ENCODE peak calls at places on chromosomes 16 and 17, in nine cellular contexts. F is ovary, T is WTC11, D is AG04450, O is GM13976, M is fibroblast of lung, R is A549, H is IMR-90, Q is fibroblast of pulmonary artery. B is an unnamed sample.

GRCh38 chr17:6753565-6753964 is 2.3 kb upstream of the XAF1 start:
- DNase-seq in H (no peak), T (no peak), R (no peak), O (no peak), Q (peak; percentile 17), F (no peak), M (no peak), D (no peak), B (no peak)

GRCh38 chr17:82866521-82867214 is 26.8 kb upstream of the ZNF750 start:
- DNase-seq in O (no peak), D (peak; percentile 76), M (peak; percentile 83), H (peak; percentile 94), R (no peak), T (no peak), Q (peak; percentile 79), F (no peak), B (peak; percentile 72)

GRCh38 chr16:4646773-4647660 is 22.4 kb downstream of the MGRN1 start:
- DNase-seq in R (no peak), F (no peak), Q (no peak), O (no peak), M (no peak), T (no peak), D (no peak), H (no peak), B (no peak)

GRCh38 chr16:4203748-4204147 is 38.1 kb downstream of the SRL start:
- DNase-seq in O (no peak), F (no peak), D (no peak), M (no peak), Q (no peak), T (no peak), H (no peak), R (no peak), B (no peak)

GRCh38 chr16:4290236-4290830 is 17.5 kb upstream of the TFAP4 start:
- DNase-seq in R (peak; percentile 95), Q (peak; percentile 85), T (no peak), D (no peak), M (peak; percentile 70), O (peak; percentile 12), F (no peak), H (peak; percentile 66), B (no peak)

GRCh38 chr16:84840687-84841627 is 21.2 kb downstream of the CRISPLD2 start:
- DNase-seq in Q (no peak), M (no peak), T (no peak), R (no peak), F (no peak), H (no peak), D (no peak), O (no peak), B (no peak)

GRCh38 chr17:42922335-42922734 is 21.7 kb downstream of the G6PC1 start:
- DNase-seq in R (no peak), D (no peak), F (no peak), Q (peak; percentile 8), M (no peak), T (no peak), O (no peak), H (no peak), B (no peak)

GRCh38 chr16:8912793-8913192 is 30.6 kb downstream of the LITAFD start:
- DNase-seq in R (no peak), F (no peak), H (no peak), Q (no peak), M (no peak), D (no peak), O (no peak), T (no peak), B (no peak)

GRCh38 chr17:73188011-73188410 is 4.8 kb upstream of the COG1 start:
- DNase-seq in R (no peak), M (no peak), O (no peak), F (no peak), T (no peak), D (no peak), H (no peak), Q (no peak), B (no peak)

GRCh38 chr16:9441021-9441420 is 349.6 kb downstream of the HAPSTR1 start:
- DNase-seq in M (no peak), F (no peak), R (no peak), D (no peak), T (no peak), H (no peak), O (no peak), Q (no peak), B (no peak)

GRCh38 chr17:49646391-49647255 is 31.3 kb downstream of the SPOP start:
- DNase-seq in D (peak; percentile 29), T (no peak), H (peak; percentile 77), M (peak; percentile 59), F (no peak), Q (peak; percentile 62), O (peak; percentile 46), R (peak; percentile 27), B (no peak)

GRCh38 chr16:1639282-1639681 is 27.1 kb downstream of the CRAMP1 start:
- DNase-seq in H (no peak), F (no peak), R (no peak), Q (no peak), D (no peak), M (no peak), T (no peak), O (no peak), B (no peak)

GRCh38 chr17:69141802-69142472 is at the start of gene ABCA6:
- DNase-seq in D (no peak), F (no peak), T (no peak), O (no peak), Q (peak; percentile 93), M (peak; percentile 85), R (no peak), H (no peak), B (no peak)

GRCh38 chr16:25051446-25052160 is 36.4 kb upstream of the ARHGAP17 start:
- DNase-seq in H (peak; percentile 84), T (no peak), M (peak; percentile 65), O (no peak), D (no peak), Q (peak; percentile 85), R (peak; percentile 25), F (no peak), B (no peak)

GRCh38 chr17:49523706-49524472 is 28.8 kb downstream of the NGFR start:
- DNase-seq in O (no peak), R (no peak), M (no peak), H (no peak), D (no peak), Q (no peak), T (peak; percentile 9), F (no peak), B (no peak)

GRCh38 chr17:74443516-74444296 is 11.8 kb downstream of the GPRC5C start:
- DNase-seq in T (no peak), M (no peak), Q (no peak), R (no peak), D (no peak), H (no peak), O (no peak), F (no peak), B (no peak)

GRCh38 chr16:3035972-3036725 is 595 bp downstream of the BICDL2 start:
- DNase-seq in R (no peak), Q (no peak), T (peak; percentile 42), H (no peak), D (no peak), F (no peak), O (no peak), M (no peak), B (no peak)

GRCh38 chr16:89637379-89637778 is 20.1 kb downstream of the CHMP1A start:
- DNase-seq in H (no peak), D (no peak), O (no peak), T (no peak), F (no peak), M (no peak), R (no peak), Q (no peak), B (no peak)

GRCh38 chr17:44008205-44008909 is 3.9 kb downstream of the NAGS start:
- DNase-seq in O (no peak), T (peak; percentile 46), M (no peak), Q (no peak), R (no peak), H (no peak), F (no peak), D (no peak), B (no peak)
- TF ChIP-seq CTCF in O (no peak), T (no peak), M (no peak), Q (no peak), R (no peak), H (no peak), F (no peak), D (no peak), B (no peak)

GRCh38 chr16:68402748-68403040 is 45.6 kb downstream of the SMPD3 start:
- DNase-seq in H (no peak), M (no peak), O (no peak), D (no peak), R (no peak), Q (no peak), F (no peak), T (no peak), B (no peak)

GRCh38 chr16:68403177-68403576 is 45.1 kb downstream of the SMPD3 start:
- DNase-seq in T (no peak), Q (no peak), O (no peak), H (no peak), M (no peak), D (no peak), R (no peak), F (no peak), B (no peak)

GRCh38 chr16:68403704-68404103 is 44.6 kb downstream of the SMPD3 start:
- DNase-seq in F (no peak), T (no peak), M (no peak), H (no peak), O (no peak), R (no peak), Q (no peak), D (no peak), B (no peak)

GRCh38 chr16:68406458-68407041 is 41.8 kb downstream of the SMPD3 start:
- DNase-seq in T (no peak), F (no peak), R (no peak), M (peak; percentile 13), D (no peak), Q (no peak), O (no peak), H (peak; percentile 54), B (no peak)

GRCh38 chr16:68404736-68405345 is 43.5 kb downstream of the SMPD3 start:
- DNase-seq in R (no peak), T (no peak), D (no peak), M (no peak), O (no peak), F (no peak), H (no peak), Q (no peak), B (no peak)
- TF ChIP-seq CTCF in R (no peak), T (no peak), D (no peak), M (no peak), O (no peak), F (no peak), H (no peak), Q (no peak), B (no peak)

GRCh38 chr16:21952040-21952792 is 945 bp upstream of the UQCRC2 start:
- DNase-seq in H (peak; percentile 61), T (peak; percentile 60), Q (peak; percentile 67), M (peak; percentile 67), D (no peak), O (peak; percentile 51), F (peak; percentile 57), R (peak; percentile 78), B (peak; percentile 67)
- TF ChIP-seq CTCF in H (no peak), T (no peak), Q (no peak), M (no peak), D (no peak), O (no peak), F (no peak), R (no peak), B (no peak)

DNA sequence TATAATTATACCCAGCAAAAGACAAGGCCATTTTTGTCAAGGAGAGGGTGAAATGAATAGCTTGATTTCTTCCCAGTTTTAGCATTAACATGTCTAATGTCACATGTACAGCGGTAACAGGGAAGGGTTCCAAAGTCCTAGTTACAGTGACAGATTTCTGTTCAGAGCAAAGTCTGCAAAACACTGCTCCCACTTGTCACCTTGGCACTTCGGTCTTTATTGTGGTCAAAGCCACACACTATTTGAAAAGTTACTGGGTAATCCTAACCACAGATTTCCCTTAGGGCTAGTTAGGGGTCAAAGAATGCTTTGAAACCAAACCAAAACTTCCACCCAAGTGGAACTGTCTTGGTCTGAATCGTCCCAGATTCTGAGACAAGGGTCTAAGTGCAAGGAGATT is 455.6 kb downstream of the HS3ST3B1 start:
- DNase-seq in Q (no peak), T (no peak), M (no peak), H (no peak), D (no peak), O (no peak), F (no peak), R (no peak), B (no peak)
- TF ChIP-seq CTCF in Q (no peak), T (no peak), M (no peak), H (no peak), D (no peak), O (no peak), F (no peak), R (no peak), B (no peak)

B was measured in glutamatergic neuron.